ENCODE peak calls at places on chromosomes 11 and 22, in eight cellular contexts. X is activated CD8-positive, alpha-beta T cell treated with anti-CD3 and anti-CD28 coated beads for 36 hours; F is PC-9; P is left ventricle myocardium inferior; W is AG10803; V is left lung; Q is neural crest cell; M is lower leg skin. C is an unnamed sample.

GRCh38 chr11:78313898-78314297 is 103.7 kb downstream of the GAB2 start:
- DNase-seq in V (peak; percentile 54), X (no peak), P (no peak), W (no peak), M (no peak), Q (no peak), F (no peak), C (no peak)

GRCh38 chr22:21866821-21867527 is 471 bp downstream of the MAPK1 start:
- DNase-seq in P (peak; percentile 26), V (no peak), W (no peak), F (no peak), Q (peak; percentile 9), M (peak; percentile 19), X (peak; percentile 47), C (no peak)

GRCh38 chr22:37383342-37383741 is 43.9 kb downstream of the ELFN2 start:
- DNase-seq in P (no peak), V (no peak), Q (no peak), X (no peak), W (no peak), F (no peak), M (no peak), C (no peak)

GRCh38 chr11:123577081-123577598 is 77.3 kb downstream of the SCN3B start:
- DNase-seq in P (peak; percentile 60), X (peak; percentile 79), M (peak; percentile 46), Q (peak; percentile 85), F (no peak), W (peak; percentile 40), V (peak; percentile 67), C (peak; percentile 84)

GRCh38 chr22:21012446-21013407 is 2.2 kb upstream of the P2RX6 start:
- DNase-seq in M (no peak), F (no peak), Q (no peak), V (no peak), X (no peak), P (no peak), W (no peak), C (no peak)

GRCh38 chr11:128802358-128802981 is 64.6 kb downstream of the KCNJ1 start:
- DNase-seq in V (no peak), M (no peak), X (no peak), F (no peak), P (no peak), W (no peak), Q (peak; percentile 40), C (no peak)

GRCh38 chr11:80436547-80436946 is 995.7 kb upstream of the TENM4 start:
- DNase-seq in W (no peak), M (no peak), F (no peak), X (no peak), Q (no peak), V (no peak), P (no peak), C (no peak)

GRCh38 chr11:96464695-96465307 is 75.0 kb downstream of the JRKL start:
- DNase-seq in F (peak; percentile 74), V (no peak), M (no peak), X (no peak), Q (no peak), P (no peak), W (peak; percentile 76), C (peak; percentile 67)

GRCh38 chr22:19941365-19942070 is at the start of the genes COMT and TXNRD2:
- DNase-seq in F (peak; percentile 41), X (peak; percentile 82), M (no peak), V (peak; percentile 69), P (peak; percentile 82), Q (peak; percentile 53), W (peak; percentile 65), C (peak; percentile 90)

GRCh38 chr22:24145446-24146189 is 35.7 kb upstream of the SUSD2 start:
- DNase-seq in F (no peak), X (no peak), M (no peak), W (no peak), Q (no peak), P (no peak), V (no peak), C (no peak)

GRCh38 chr11:134503596-134503995 is 91.6 kb upstream of the B3GAT1 start:
- DNase-seq in W (no peak), X (no peak), Q (no peak), V (peak; percentile 9), F (no peak), P (no peak), M (no peak), C (no peak)

GRCh38 chr11:2402890-2403645 is 2.5 kb downstream of the TSSC4 start:
- DNase-seq in V (no peak), X (no peak), Q (no peak), W (no peak), F (no peak), M (no peak), P (no peak), C (no peak)

GRCh38 chr11:101215069-101215468 is 85.5 kb upstream of the PGR start:
- DNase-seq in P (no peak), X (no peak), Q (no peak), W (no peak), F (peak; percentile 48), V (no peak), M (no peak), C (no peak)

GRCh38 chr11:4983851-4984250 is 10.8 kb upstream of the OR51L1 start:
- DNase-seq in W (no peak), P (no peak), X (no peak), V (no peak), M (no peak), F (no peak), Q (no peak), C (no peak)

GRCh38 chr11:111983187-111983986 is 41.8 kb upstream of the DLAT start:
- DNase-seq in Q (peak; percentile 48), P (no peak), X (no peak), V (peak; percentile 54), M (no peak), W (no peak), F (peak; percentile 48), C (no peak)

GRCh38 chr11:98143661-98144060 is 877.1 kb upstream of the CNTN5 start:
- DNase-seq in V (no peak), Q (no peak), M (no peak), P (no peak), X (no peak), W (no peak), F (no peak), C (no peak)

GRCh38 chr22:43476341-43476740 is 64.5 kb downstream of the MPPED1 start:
- DNase-seq in M (no peak), X (no peak), W (no peak), V (no peak), F (no peak), P (no peak), Q (no peak), C (no peak)

GRCh38 chr11:102085864-102086551 is 24.2 kb upstream of the YAP1 start:
- DNase-seq in X (no peak), Q (no peak), V (no peak), W (no peak), F (peak; percentile 79), P (no peak), M (no peak), C (no peak)

GRCh38 chr22:35638408-35638807 is 9.8 kb upstream of the APOL6 start:
- DNase-seq in X (no peak), W (peak; percentile 95), Q (no peak), V (peak; percentile 55), P (peak; percentile 91), F (no peak), M (peak; percentile 75), C (no peak)

GRCh38 chr22:19984201-19984753 is 32.3 kb downstream of the ARVCF start:
- DNase-seq in W (peak; percentile 57), F (peak; percentile 55), M (peak; percentile 54), Q (no peak), P (peak; percentile 71), V (no peak), X (peak; percentile 53), C (no peak)

GRCh38 chr11:1751521-1751921 is 1.1 kb upstream of the IFITM10 start:
- DNase-seq in V (peak; percentile 33), F (no peak), X (no peak), P (peak; percentile 55), M (no peak), Q (no peak), W (no peak), C (no peak)

GRCh38 chr11:95925011-95925410 is 1.1 kb upstream of the MTMR2 start:
- DNase-seq in Q (no peak), X (no peak), W (peak; percentile 12), V (no peak), F (peak; percentile 96), P (no peak), M (no peak), C (no peak)

GRCh38 chr11:62645660-62645933 is 816 bp downstream of the GANAB start:
- DNase-seq in Q (no peak), X (peak; percentile 18), M (no peak), F (no peak), P (no peak), V (no peak), W (no peak), C (no peak)

GRCh38 chr11:74634537-74634936 is 42.2 kb downstream of the POLD3 start:
- DNase-seq in V (no peak), M (no peak), W (peak; percentile 31), Q (no peak), F (peak; percentile 56), P (no peak), X (no peak), C (no peak)
- TF ChIP-seq CTCF in V (no peak), M (no peak), W (peak; percentile 47), Q (no peak), F (peak; percentile 66), P (peak; percentile 57), X (no peak), C (no peak)

DNA sequence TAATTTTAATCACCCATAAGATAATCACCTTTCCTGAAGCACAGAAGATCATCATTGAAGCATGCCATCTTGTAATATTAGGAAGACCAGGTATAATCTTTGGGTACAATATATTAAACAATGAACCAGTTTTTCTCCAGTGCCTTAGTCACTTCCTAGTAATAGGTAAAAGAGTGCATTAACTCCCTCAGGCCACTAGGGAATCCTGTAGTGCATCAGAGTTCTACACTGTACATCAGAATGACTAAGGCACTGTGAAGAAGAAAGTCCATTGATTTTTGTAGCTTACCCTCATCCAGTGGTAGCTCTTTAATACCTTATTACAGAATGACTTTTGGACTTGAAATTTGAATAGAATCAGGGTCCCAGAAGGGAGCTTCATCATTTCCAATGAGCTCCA is 4.5 kb downstream of the C11orf87 start:
- DNase-seq in W (no peak), V (no peak), P (no peak), X (no peak), M (no peak), Q (no peak), F (no peak), C (no peak)
- TF ChIP-seq CTCF in W (peak; percentile 40), V (no peak), P (peak; percentile 13), X (no peak), M (no peak), Q (peak; percentile 54), F (peak; percentile 31), C (no peak)

GRCh38 chr11:17531818-17532131 is 12.4 kb downstream of the USH1C start:
- DNase-seq in M (no peak), P (no peak), Q (no peak), W (no peak), X (no peak), F (no peak), V (no peak), C (no peak)
- TF ChIP-seq CTCF in M (no peak), P (no peak), Q (no peak), W (no peak), X (no peak), F (no peak), V (no peak), C (no peak)

DNA sequence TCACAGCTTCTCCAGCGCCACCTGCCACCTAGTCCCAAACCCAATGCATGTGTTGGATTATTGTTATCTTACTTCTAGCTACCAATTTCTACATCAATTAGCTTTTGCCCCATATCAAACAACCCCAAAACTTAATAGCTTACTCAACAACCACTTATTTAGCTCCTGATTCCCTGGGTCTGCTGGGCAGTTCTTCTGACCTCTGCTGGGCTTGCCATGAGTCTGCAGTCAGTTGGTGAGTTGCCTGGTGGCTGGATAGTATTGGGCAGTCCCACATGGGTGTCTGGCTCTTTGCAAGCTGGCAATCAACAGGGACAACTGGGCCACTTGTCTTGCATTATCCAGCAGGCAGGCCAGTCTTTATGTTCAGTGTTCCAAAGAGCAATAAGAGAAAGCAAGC is 13.6 kb upstream of the MS4A15 start:
- DNase-seq in V (no peak), Q (no peak), P (no peak), M (no peak), X (no peak), W (no peak), F (peak; percentile 33), C (no peak)
- TF ChIP-seq CTCF in V (no peak), Q (no peak), P (no peak), M (no peak), X (no peak), W (no peak), F (no peak), C (no peak)

C was measured in GM10248.